ENCODE peak calls at places on chromosomes 7 and 10, in seven cellular contexts. One of them, this sample, is unnamed.

GRCh38 chr7:157715071-157715937 is 378.5 kb downstream of the DNAJB6 start:
- DNase-seq in heart right ventricle: no peak
- DNase-seq in WTC11: no peak
- DNase-seq in HFFc6: no peak
- DNase-seq in astrocyte: no peak
- DNase-seq in GM12864: no peak
- DNase-seq in brain microvascular endothelial cell: no peak
- DNase-seq in this sample: no peak

GRCh38 chr10:50988792-50989191 is 85.5 kb upstream of the PRKG1 start:
- DNase-seq in heart right ventricle: no peak
- DNase-seq in GM12864: no peak
- DNase-seq in HFFc6: no peak
- DNase-seq in WTC11: no peak
- DNase-seq in astrocyte: no peak
- DNase-seq in brain microvascular endothelial cell: no peak
- DNase-seq in this sample: peak

GRCh38 chr7:122694697-122695096 is 4.2 kb downstream of the RNF133 start:
- DNase-seq in GM12864: no peak
- DNase-seq in WTC11: no peak
- DNase-seq in heart right ventricle: no peak
- DNase-seq in astrocyte: no peak
- DNase-seq in brain microvascular endothelial cell: no peak
- DNase-seq in HFFc6: no peak
- DNase-seq in this sample: no peak

GRCh38 chr10:113711142-113711541 is 31.4 kb downstream of the CASP7 start:
- DNase-seq in astrocyte: no peak
- DNase-seq in heart right ventricle: no peak
- DNase-seq in WTC11: no peak
- DNase-seq in GM12864: no peak
- DNase-seq in brain microvascular endothelial cell: no peak
- DNase-seq in HFFc6: no peak
- DNase-seq in this sample: no peak

GRCh38 chr10:93999401-93999851 is 5.7 kb downstream of the PLCE1 start:
- DNase-seq in brain microvascular endothelial cell: peak
- DNase-seq in WTC11: peak
- DNase-seq in HFFc6: peak
- DNase-seq in astrocyte: peak
- DNase-seq in heart right ventricle: peak
- DNase-seq in GM12864: no peak
- DNase-seq in this sample: no peak

GRCh38 chr7:105006367-105007139 is 7.5 kb upstream of the KMT2E start:
- DNase-seq in heart right ventricle: no peak
- DNase-seq in WTC11: no peak
- DNase-seq in astrocyte: no peak
- DNase-seq in HFFc6: no peak
- DNase-seq in GM12864: no peak
- DNase-seq in brain microvascular endothelial cell: no peak
- DNase-seq in this sample: no peak

GRCh38 chr7:39565538-39565937 is 666 bp upstream of the YAE1 start:
- DNase-seq in brain microvascular endothelial cell: no peak
- DNase-seq in heart right ventricle: no peak
- DNase-seq in WTC11: no peak
- DNase-seq in HFFc6: no peak
- DNase-seq in GM12864: no peak
- DNase-seq in astrocyte: no peak
- DNase-seq in this sample: no peak

GRCh38 chr10:46234431-46235060 is 52.3 kb upstream of the ANTXRL start:
- DNase-seq in astrocyte: no peak
- DNase-seq in WTC11: no peak
- DNase-seq in brain microvascular endothelial cell: no peak
- DNase-seq in heart right ventricle: peak
- DNase-seq in HFFc6: no peak
- DNase-seq in GM12864: no peak
- DNase-seq in this sample: no peak

GRCh38 chr7:130276796-130277762 is 10.4 kb downstream of the CPA2 start:
- DNase-seq in GM12864: no peak
- DNase-seq in heart right ventricle: no peak
- DNase-seq in HFFc6: no peak
- DNase-seq in brain microvascular endothelial cell: no peak
- DNase-seq in astrocyte: peak
- DNase-seq in WTC11: no peak
- DNase-seq in this sample: no peak

GRCh38 chr10:89160339-89160738 is 46.8 kb downstream of the CH25H start:
- DNase-seq in astrocyte: no peak
- DNase-seq in WTC11: no peak
- DNase-seq in heart right ventricle: no peak
- DNase-seq in GM12864: no peak
- DNase-seq in HFFc6: no peak
- DNase-seq in brain microvascular endothelial cell: no peak
- DNase-seq in this sample: no peak

GRCh38 chr10:90313548-90314325 is 544.1 kb downstream of the HTR7 start:
- DNase-seq in brain microvascular endothelial cell: peak
- DNase-seq in GM12864: no peak
- DNase-seq in HFFc6: peak
- DNase-seq in WTC11: no peak
- DNase-seq in astrocyte: peak
- DNase-seq in heart right ventricle: no peak
- DNase-seq in this sample: no peak

GRCh38 chr10:51924359-51924758 is 225.0 kb upstream of the CSTF2T start:
- DNase-seq in heart right ventricle: no peak
- DNase-seq in astrocyte: no peak
- DNase-seq in WTC11: no peak
- DNase-seq in GM12864: no peak
- DNase-seq in brain microvascular endothelial cell: no peak
- DNase-seq in HFFc6: no peak
- DNase-seq in this sample: no peak

GRCh38 chr10:72802291-72803118 is 91.0 kb upstream of the OIT3 start:
- DNase-seq in HFFc6: peak
- DNase-seq in GM12864: no peak
- DNase-seq in astrocyte: peak
- DNase-seq in brain microvascular endothelial cell: no peak
- DNase-seq in heart right ventricle: no peak
- DNase-seq in WTC11: no peak
- DNase-seq in this sample: peak

GRCh38 chr10:127908106-127908957 is 1.4 kb downstream of the PTPRE start:
- DNase-seq in HFFc6: no peak
- DNase-seq in heart right ventricle: peak
- DNase-seq in WTC11: no peak
- DNase-seq in brain microvascular endothelial cell: peak
- DNase-seq in astrocyte: peak
- DNase-seq in GM12864: no peak
- DNase-seq in this sample: no peak

GRCh38 chr10:4316166-4316810 is 509.7 kb upstream of the AKR1E2 start:
- DNase-seq in heart right ventricle: peak
- DNase-seq in WTC11: no peak
- DNase-seq in brain microvascular endothelial cell: peak
- DNase-seq in GM12864: no peak
- DNase-seq in astrocyte: peak
- DNase-seq in HFFc6: peak
- DNase-seq in this sample: no peak
- TF ChIP-seq CTCF in heart right ventricle: no peak
- TF ChIP-seq CTCF in WTC11: no peak
- TF ChIP-seq CTCF in brain microvascular endothelial cell: peak
- TF ChIP-seq CTCF in GM12864: no peak
- TF ChIP-seq CTCF in astrocyte: peak
- TF ChIP-seq CTCF in HFFc6: no peak
- TF ChIP-seq CTCF in this sample: no peak

GRCh38 chr7:5088906-5089305 is 43.2 kb downstream of the RBAK start:
- DNase-seq in HFFc6: no peak
- DNase-seq in GM12864: no peak
- DNase-seq in WTC11: no peak
- DNase-seq in astrocyte: no peak
- DNase-seq in brain microvascular endothelial cell: no peak
- DNase-seq in heart right ventricle: no peak
- DNase-seq in this sample: no peak

GRCh38 chr7:5083291-5083690 is 37.6 kb downstream of the RBAK start:
- DNase-seq in heart right ventricle: no peak
- DNase-seq in HFFc6: no peak
- DNase-seq in GM12864: no peak
- DNase-seq in astrocyte: no peak
- DNase-seq in WTC11: no peak
- DNase-seq in brain microvascular endothelial cell: no peak
- DNase-seq in this sample: no peak

GRCh38 chr7:5082806-5083205 is 37.1 kb downstream of the RBAK start:
- DNase-seq in astrocyte: no peak
- DNase-seq in WTC11: no peak
- DNase-seq in heart right ventricle: no peak
- DNase-seq in GM12864: no peak
- DNase-seq in brain microvascular endothelial cell: no peak
- DNase-seq in HFFc6: no peak
- DNase-seq in this sample: no peak

GRCh38 chr7:5086256-5086655 is 40.6 kb downstream of the RBAK start:
- DNase-seq in astrocyte: no peak
- DNase-seq in GM12864: no peak
- DNase-seq in HFFc6: no peak
- DNase-seq in heart right ventricle: no peak
- DNase-seq in brain microvascular endothelial cell: no peak
- DNase-seq in WTC11: no peak
- DNase-seq in this sample: no peak
- TF ChIP-seq CTCF in astrocyte: no peak
- TF ChIP-seq CTCF in GM12864: no peak
- TF ChIP-seq CTCF in HFFc6: no peak
- TF ChIP-seq CTCF in heart right ventricle: no peak
- TF ChIP-seq CTCF in brain microvascular endothelial cell: no peak
- TF ChIP-seq CTCF in WTC11: no peak
- TF ChIP-seq CTCF in this sample: no peak

GRCh38 chr10:84548869-84549268 is 220.5 kb downstream of the CCSER2 start:
- DNase-seq in HFFc6: no peak
- DNase-seq in WTC11: peak
- DNase-seq in astrocyte: no peak
- DNase-seq in brain microvascular endothelial cell: no peak
- DNase-seq in GM12864: no peak
- DNase-seq in heart right ventricle: no peak
- DNase-seq in this sample: no peak
- TF ChIP-seq CTCF in HFFc6: peak
- TF ChIP-seq CTCF in WTC11: peak
- TF ChIP-seq CTCF in astrocyte: no peak
- TF ChIP-seq CTCF in brain microvascular endothelial cell: peak
- TF ChIP-seq CTCF in GM12864: peak
- TF ChIP-seq CTCF in heart right ventricle: no peak
- TF ChIP-seq CTCF in this sample: peak

DNA sequence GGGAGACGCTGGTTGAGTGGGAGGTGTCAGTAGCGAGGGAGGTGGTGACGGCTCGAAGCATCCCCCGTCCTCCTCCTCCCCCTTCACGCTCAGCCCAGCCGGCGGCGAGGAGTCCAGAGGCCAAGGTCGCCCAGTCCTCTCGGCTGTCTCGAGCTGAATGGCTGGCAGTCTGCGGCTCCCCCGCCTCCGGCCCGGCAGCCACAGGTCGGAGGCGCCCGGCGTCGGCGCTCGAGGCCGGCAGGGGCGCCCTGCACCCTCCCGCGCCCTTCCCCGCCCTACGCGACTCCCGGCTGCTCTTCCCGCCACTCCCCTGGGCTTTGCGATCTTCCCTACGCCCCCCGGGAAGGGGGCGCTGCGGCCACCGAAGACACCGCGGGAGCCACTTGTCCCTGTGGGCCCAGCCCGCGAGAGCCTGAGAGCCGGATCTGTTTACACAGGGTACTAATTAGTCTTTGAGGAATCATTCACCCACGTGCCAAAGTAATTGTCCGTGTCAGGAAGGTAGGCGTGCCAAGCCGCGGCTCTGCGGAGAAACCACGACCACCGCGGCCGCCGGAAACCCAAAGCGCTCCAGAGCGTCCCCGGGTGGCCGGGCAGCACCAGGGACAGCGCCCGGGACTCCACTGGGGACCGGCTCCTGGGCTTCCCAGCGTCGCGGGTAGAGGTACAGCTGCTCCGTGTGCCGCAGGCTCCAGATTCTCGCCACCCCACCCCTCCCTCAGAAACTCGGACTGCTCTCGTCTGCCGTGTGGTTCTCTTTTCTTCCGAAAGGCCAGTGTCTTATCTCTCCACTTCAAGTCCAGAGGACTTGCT is at the start of gene NXPH1:
- DNase-seq in GM12864: no peak
- DNase-seq in heart right ventricle: no peak
- DNase-seq in brain microvascular endothelial cell: no peak
- DNase-seq in HFFc6: no peak
- DNase-seq in WTC11: peak
- DNase-seq in astrocyte: no peak
- DNase-seq in this sample: peak
- TF ChIP-seq CTCF in GM12864: no peak
- TF ChIP-seq CTCF in heart right ventricle: no peak
- TF ChIP-seq CTCF in brain microvascular endothelial cell: peak
- TF ChIP-seq CTCF in HFFc6: no peak
- TF ChIP-seq CTCF in WTC11: peak
- TF ChIP-seq CTCF in astrocyte: no peak
- TF ChIP-seq CTCF in this sample: no peak

DNA sequence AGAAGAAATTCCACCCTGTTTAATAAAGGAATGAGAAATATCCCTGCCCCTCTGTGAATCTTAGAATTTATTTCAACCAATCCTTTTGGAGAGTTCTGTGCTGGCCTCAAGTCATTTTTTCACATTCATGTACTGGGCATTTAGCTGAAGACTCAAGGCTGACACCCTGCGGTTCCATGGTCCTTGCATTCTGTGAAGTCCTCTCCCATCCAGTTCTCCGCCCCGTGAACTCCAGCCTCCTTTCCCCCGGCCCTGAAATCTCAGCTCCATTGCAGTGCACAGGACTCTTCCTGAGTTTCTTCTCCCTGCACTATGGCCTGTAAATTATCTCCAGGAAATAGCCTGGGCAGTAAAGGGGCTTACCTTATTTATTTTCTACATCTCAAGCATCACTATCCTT is 183.0 kb upstream of the KCND2 start:
- DNase-seq in HFFc6: peak
- DNase-seq in WTC11: peak
- DNase-seq in heart right ventricle: no peak
- DNase-seq in GM12864: no peak
- DNase-seq in astrocyte: no peak
- DNase-seq in brain microvascular endothelial cell: no peak
- DNase-seq in this sample: no peak
- TF ChIP-seq CTCF in HFFc6: peak
- TF ChIP-seq CTCF in WTC11: no peak
- TF ChIP-seq CTCF in heart right ventricle: no peak
- TF ChIP-seq CTCF in GM12864: peak
- TF ChIP-seq CTCF in astrocyte: no peak
- TF ChIP-seq CTCF in brain microvascular endothelial cell: peak
- TF ChIP-seq CTCF in this sample: no peak

GRCh38 chr10:33290286-33291052 is 44.0 kb downstream of the NRP1 start:
- DNase-seq in heart right ventricle: no peak
- DNase-seq in astrocyte: peak
- DNase-seq in WTC11: no peak
- DNase-seq in HFFc6: no peak
- DNase-seq in brain microvascular endothelial cell: no peak
- DNase-seq in GM12864: no peak
- DNase-seq in this sample: no peak
- TF ChIP-seq CTCF in heart right ventricle: peak
- TF ChIP-seq CTCF in astrocyte: peak
- TF ChIP-seq CTCF in WTC11: no peak
- TF ChIP-seq CTCF in HFFc6: peak
- TF ChIP-seq CTCF in brain microvascular endothelial cell: peak
- TF ChIP-seq CTCF in GM12864: no peak
- TF ChIP-seq CTCF in this sample: no peak